ENCODE peak calls at places on chromosome 10, in eight cellular contexts. One of them, this sample, is unnamed. For H3K9me3, the result is how much of the 10 kb centered on the place peaks cover.

GRCh38 chr10:76297787-76298281 is 866.4 kb downstream of the LRMDA start:
- DNase-seq in right lobe of liver: no peak
- DNase-seq in A549: no peak
- DNase-seq in heart left ventricle: no peak
- DNase-seq in tibial nerve: no peak
- DNase-seq in stomach: peak
- DNase-seq in adrenal gland: no peak
- DNase-seq in HCT116: no peak
- DNase-seq in this sample: peak

GRCh38 chr10:44993226-44993921 is 7.3 kb upstream of the ZNF22 start:
- DNase-seq in HCT116: no peak
- DNase-seq in right lobe of liver: no peak
- DNase-seq in tibial nerve: peak
- DNase-seq in heart left ventricle: peak
- DNase-seq in stomach: no peak
- DNase-seq in A549: no peak
- DNase-seq in adrenal gland: no peak
- DNase-seq in this sample: peak

GRCh38 chr10:48976208-48976607 is 36.6 kb upstream of the LRRC18 start:
- DNase-seq in adrenal gland: peak
- DNase-seq in tibial nerve: no peak
- DNase-seq in heart left ventricle: no peak
- DNase-seq in A549: peak
- DNase-seq in HCT116: peak
- DNase-seq in right lobe of liver: no peak
- DNase-seq in stomach: no peak
- DNase-seq in this sample: no peak

GRCh38 chr10:100970076-100970913 is 991 bp downstream of the SEMA4G start:
- DNase-seq in tibial nerve: no peak
- DNase-seq in A549: peak
- DNase-seq in right lobe of liver: peak
- DNase-seq in heart left ventricle: no peak
- DNase-seq in HCT116: peak
- DNase-seq in stomach: peak
- DNase-seq in adrenal gland: no peak
- DNase-seq in this sample: peak

GRCh38 chr10:62048919-62049636 is 147.6 kb downstream of the ARID5B start:
- DNase-seq in tibial nerve: peak
- DNase-seq in adrenal gland: peak
- DNase-seq in heart left ventricle: peak
- DNase-seq in A549: peak
- DNase-seq in right lobe of liver: peak
- DNase-seq in HCT116: no peak
- DNase-seq in stomach: peak
- DNase-seq in this sample: peak

GRCh38 chr10:125037145-125037544 is 95.2 kb downstream of the ZRANB1 start:
- DNase-seq in right lobe of liver: no peak
- DNase-seq in stomach: no peak
- DNase-seq in A549: peak
- DNase-seq in tibial nerve: no peak
- DNase-seq in adrenal gland: peak
- DNase-seq in heart left ventricle: no peak
- DNase-seq in HCT116: peak
- DNase-seq in this sample: no peak

GRCh38 chr10:95741807-95742528 is 14.0 kb upstream of the ENTPD1 start:
- DNase-seq in adrenal gland: peak
- DNase-seq in stomach: no peak
- DNase-seq in heart left ventricle: peak
- DNase-seq in right lobe of liver: no peak
- DNase-seq in HCT116: no peak
- DNase-seq in tibial nerve: no peak
- DNase-seq in A549: no peak
- DNase-seq in this sample: no peak

GRCh38 chr10:12847361-12847975 is 154.0 kb downstream of the CCDC3 start:
- DNase-seq in right lobe of liver: no peak
- DNase-seq in adrenal gland: no peak
- DNase-seq in heart left ventricle: no peak
- DNase-seq in stomach: no peak
- DNase-seq in tibial nerve: no peak
- DNase-seq in HCT116: peak
- DNase-seq in A549: no peak
- DNase-seq in this sample: no peak

GRCh38 chr10:96417432-96417831 is 58.6 kb upstream of the OPALIN start:
- DNase-seq in stomach: no peak
- DNase-seq in adrenal gland: no peak
- DNase-seq in A549: no peak
- DNase-seq in heart left ventricle: no peak
- DNase-seq in tibial nerve: no peak
- DNase-seq in right lobe of liver: no peak
- DNase-seq in HCT116: no peak
- DNase-seq in this sample: peak

GRCh38 chr10:69801094-69801433 is 642 bp upstream of the COL13A1 start:
- DNase-seq in heart left ventricle: peak
- DNase-seq in right lobe of liver: no peak
- DNase-seq in tibial nerve: peak
- DNase-seq in adrenal gland: peak
- DNase-seq in A549: peak
- DNase-seq in stomach: peak
- DNase-seq in HCT116: peak
- DNase-seq in this sample: no peak

GRCh38 chr10:78417425-78418370 is 384.0 kb downstream of the RPS24 start:
- DNase-seq in stomach: peak
- DNase-seq in right lobe of liver: no peak
- DNase-seq in HCT116: no peak
- DNase-seq in A549: no peak
- DNase-seq in adrenal gland: no peak
- DNase-seq in tibial nerve: no peak
- DNase-seq in heart left ventricle: no peak
- DNase-seq in this sample: no peak

DNA sequence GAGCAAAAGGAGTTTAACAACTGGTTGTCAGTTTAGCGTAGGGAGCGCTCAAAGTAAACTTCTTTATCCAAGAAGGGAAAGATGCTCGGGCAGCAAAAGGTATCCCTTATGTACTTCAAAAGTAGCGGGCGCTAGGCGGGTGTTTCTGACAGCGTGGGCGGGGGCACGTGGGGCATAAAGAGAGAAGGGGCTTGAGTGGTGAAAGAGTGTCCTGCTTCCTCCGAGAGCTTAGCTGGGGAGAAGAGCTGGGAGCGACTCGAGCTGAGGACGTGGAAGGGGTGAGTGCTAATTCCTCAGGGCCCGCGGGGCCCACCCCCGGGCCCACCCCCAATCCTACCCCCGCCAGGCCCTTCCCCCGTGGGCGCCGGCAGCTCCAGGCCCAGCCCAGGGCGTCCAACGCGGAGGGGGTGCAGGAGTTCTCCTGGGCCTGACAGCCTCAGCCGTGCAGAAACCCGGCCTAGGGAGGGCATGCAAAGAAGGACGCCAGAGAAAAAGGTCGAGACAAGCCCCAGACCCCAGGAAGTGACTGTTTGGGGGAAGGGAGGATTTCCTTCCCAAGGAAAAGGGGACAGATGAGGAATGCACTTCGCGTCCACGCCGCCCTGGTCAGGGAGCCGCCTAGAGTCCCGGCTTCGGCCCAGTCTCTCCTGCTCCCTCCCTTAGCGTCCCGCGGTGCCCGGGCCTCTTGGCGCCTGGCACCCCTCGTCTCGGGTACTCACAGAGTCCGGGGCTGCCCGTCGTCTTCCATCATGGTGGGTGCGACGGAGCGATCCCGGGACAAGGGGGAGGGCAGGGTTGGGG is 849 bp downstream of the TIAL1 start:
- DNase-seq in A549: peak
- DNase-seq in stomach: peak
- DNase-seq in heart left ventricle: peak
- DNase-seq in right lobe of liver: peak
- DNase-seq in tibial nerve: peak
- DNase-seq in adrenal gland: peak
- DNase-seq in HCT116: no peak
- DNase-seq in this sample: no peak
- TF ChIP-seq POLR2A in A549: peak
- TF ChIP-seq POLR2A in stomach: no peak
- TF ChIP-seq POLR2A in heart left ventricle: no peak
- TF ChIP-seq POLR2A in right lobe of liver: no peak
- TF ChIP-seq POLR2A in tibial nerve: no peak
- TF ChIP-seq POLR2A in adrenal gland: no peak
- TF ChIP-seq POLR2A in HCT116: no peak
- TF ChIP-seq POLR2A in this sample: no peak

DNA sequence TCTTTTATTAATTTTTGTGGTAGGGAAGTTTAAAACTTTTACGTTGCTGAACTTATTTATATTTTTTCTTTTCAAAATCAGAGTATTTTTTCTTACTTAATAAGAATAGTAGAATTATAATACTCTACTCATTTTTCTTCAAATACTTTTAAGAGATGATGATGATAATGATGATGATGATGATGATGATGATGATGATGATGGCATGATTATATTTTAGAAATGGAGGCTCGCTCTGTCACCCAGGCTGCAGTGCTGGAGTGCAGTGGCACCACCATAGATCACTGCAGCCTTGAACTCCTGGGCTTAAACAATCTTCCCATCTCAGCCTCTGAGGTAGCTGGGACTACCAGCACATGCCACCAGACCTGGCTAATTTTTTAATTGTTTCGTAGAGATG is 118.3 kb upstream of the FAM171A1 start:
- DNase-seq in heart left ventricle: no peak
- DNase-seq in right lobe of liver: no peak
- DNase-seq in HCT116: no peak
- DNase-seq in adrenal gland: no peak
- DNase-seq in A549: no peak
- DNase-seq in tibial nerve: no peak
- DNase-seq in stomach: no peak
- DNase-seq in this sample: no peak
- H3K9me3 ChIP-seq in heart left ventricle: under half
- H3K9me3 ChIP-seq in right lobe of liver: under half
- H3K9me3 ChIP-seq in HCT116: under half
- H3K9me3 ChIP-seq in adrenal gland: under half
- H3K9me3 ChIP-seq in A549: under half
- H3K9me3 ChIP-seq in tibial nerve: under half
- H3K9me3 ChIP-seq in stomach: under half
- H3K9me3 ChIP-seq in this sample: under half

GRCh38 chr10:74320026-74320425 is 169.0 kb downstream of the ADK start:
- DNase-seq in tibial nerve: no peak
- DNase-seq in stomach: no peak
- DNase-seq in A549: no peak
- DNase-seq in right lobe of liver: no peak
- DNase-seq in heart left ventricle: no peak
- DNase-seq in adrenal gland: no peak
- DNase-seq in HCT116: no peak
- DNase-seq in this sample: no peak

GRCh38 chr10:74310652-74311257 is 159.7 kb downstream of the ADK start:
- DNase-seq in heart left ventricle: no peak
- DNase-seq in adrenal gland: no peak
- DNase-seq in A549: no peak
- DNase-seq in HCT116: no peak
- DNase-seq in right lobe of liver: no peak
- DNase-seq in tibial nerve: no peak
- DNase-seq in stomach: no peak
- DNase-seq in this sample: no peak

DNA sequence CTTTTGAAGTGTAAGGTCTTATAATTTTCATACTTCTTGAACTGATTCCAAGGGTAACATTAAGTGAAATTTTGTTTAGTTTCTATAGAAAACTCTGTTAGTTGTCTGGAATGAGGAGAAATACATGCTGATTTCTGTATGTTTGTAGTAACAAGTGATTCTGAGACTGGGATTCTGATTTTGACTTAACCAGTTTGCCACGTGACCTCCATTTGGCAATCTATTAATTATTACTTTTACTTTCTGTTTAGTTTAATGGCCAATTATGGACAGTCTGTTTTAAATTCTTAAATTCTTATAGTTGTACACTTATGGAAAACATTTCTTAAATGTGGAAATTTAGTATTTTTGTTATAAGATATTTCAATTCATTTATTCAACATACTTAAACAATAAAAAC is 163.1 kb downstream of the ADK start:
- DNase-seq in stomach: no peak
- DNase-seq in A549: no peak
- DNase-seq in adrenal gland: no peak
- DNase-seq in right lobe of liver: no peak
- DNase-seq in tibial nerve: no peak
- DNase-seq in HCT116: no peak
- DNase-seq in heart left ventricle: no peak
- DNase-seq in this sample: no peak
- H3K4me3 ChIP-seq in stomach: peak
- H3K4me3 ChIP-seq in A549: no peak
- H3K4me3 ChIP-seq in adrenal gland: peak
- H3K4me3 ChIP-seq in right lobe of liver: no peak
- H3K4me3 ChIP-seq in tibial nerve: no peak
- H3K4me3 ChIP-seq in HCT116: no peak
- H3K4me3 ChIP-seq in heart left ventricle: peak
- H3K4me3 ChIP-seq in this sample: peak

DNA sequence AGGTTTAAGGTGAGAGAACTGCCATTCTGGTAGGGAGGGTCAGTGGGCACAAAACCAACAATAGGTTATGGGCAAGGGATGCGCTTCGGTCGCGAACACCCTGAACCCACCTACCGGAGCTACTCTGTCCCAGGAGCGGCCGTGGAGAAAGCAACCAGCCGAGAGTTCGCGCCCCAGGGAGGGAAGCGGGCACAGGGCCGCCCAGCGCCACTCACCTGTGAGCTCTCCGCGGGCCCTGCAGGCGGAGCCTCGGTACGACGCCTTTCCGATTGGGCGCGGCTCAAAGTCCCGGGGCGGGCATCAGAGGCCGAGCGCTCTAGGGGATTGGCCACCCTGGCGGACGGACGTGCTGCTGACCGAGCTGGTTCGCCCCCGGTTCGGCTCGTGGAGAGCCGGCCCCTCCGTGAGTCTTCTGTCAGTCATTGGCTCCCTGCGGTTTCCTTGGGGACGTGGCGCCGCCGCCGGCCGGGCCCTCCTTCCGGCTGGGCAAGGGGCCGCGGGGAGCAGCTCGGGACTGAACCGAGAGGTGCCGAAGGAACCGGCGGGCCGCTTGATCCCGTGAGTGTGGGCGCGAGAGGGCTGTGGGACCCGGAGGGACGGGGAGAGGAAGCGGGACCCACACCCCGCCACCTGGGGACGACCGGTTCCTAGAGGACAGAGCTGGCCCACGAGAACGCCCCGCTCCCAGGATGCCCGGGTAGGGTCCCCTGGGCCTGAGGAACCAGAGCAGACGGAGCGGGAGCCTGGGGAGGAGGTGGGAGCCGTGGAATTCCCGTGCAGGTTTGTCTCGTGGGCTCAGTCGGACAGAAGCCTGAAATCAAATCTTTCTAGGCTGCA is at the start of gene ENTPD7:
- DNase-seq in tibial nerve: peak
- DNase-seq in stomach: peak
- DNase-seq in adrenal gland: peak
- DNase-seq in A549: peak
- DNase-seq in heart left ventricle: peak
- DNase-seq in right lobe of liver: peak
- DNase-seq in HCT116: peak
- DNase-seq in this sample: peak
- TF ChIP-seq POLR2A in tibial nerve: no peak
- TF ChIP-seq POLR2A in stomach: no peak
- TF ChIP-seq POLR2A in adrenal gland: peak
- TF ChIP-seq POLR2A in A549: peak
- TF ChIP-seq POLR2A in heart left ventricle: peak
- TF ChIP-seq POLR2A in right lobe of liver: peak
- TF ChIP-seq POLR2A in HCT116: peak
- TF ChIP-seq POLR2A in this sample: no peak